ENCODE peak calls at places on chromosomes 2 and 18, in nine cellular contexts. O is stomach; T is mammary epithelial cell; Y is fibroblast of mammary gland; R is IMR-90; V is lower lobe of right lung; N is epithelial cell of esophagus; F is CD8-positive, alpha-beta T cell; S is astrocyte. E is an unnamed sample.

GRCh38 chr2:98869272-98869641 is 66.8 kb downstream of the CRACDL start:
- DNase-seq in O (peak), Y (no peak), F (no peak), R (no peak), N (peak), T (peak), S (no peak), V (peak), E (peak)

GRCh38 chr18:30712383-30712782 is 330.2 kb downstream of the DSC3 start:
- DNase-seq in O (no peak), S (no peak), T (no peak), Y (no peak), N (no peak), F (no peak), V (no peak), R (no peak), E (no peak)

GRCh38 chr18:2823202-2823601 is 23.6 kb upstream of the EMILIN2 start:
- DNase-seq in V (no peak), S (no peak), Y (no peak), F (no peak), O (no peak), R (no peak), N (no peak), T (no peak), E (no peak)

GRCh38 chr2:58699412-58699811 is 458.3 kb upstream of the FANCL start:
- DNase-seq in T (no peak), R (no peak), O (no peak), V (no peak), F (no peak), Y (no peak), S (no peak), N (no peak), E (no peak)

GRCh38 chr2:598043-598802 is 79.0 kb downstream of the TMEM18 start:
- DNase-seq in V (no peak), T (no peak), S (no peak), N (no peak), F (no peak), Y (peak), O (no peak), R (no peak), E (no peak)

GRCh38 chr2:15579641-15580040 is 12.0 kb upstream of the DDX1 start:
- DNase-seq in F (no peak), Y (no peak), V (no peak), T (no peak), O (no peak), S (peak), R (peak), N (peak), E (no peak)

GRCh38 chr2:160632576-160632975 is 139.0 kb upstream of the RBMS1 start:
- DNase-seq in N (no peak), F (no peak), T (no peak), R (no peak), V (no peak), O (no peak), S (no peak), Y (no peak), E (no peak)

GRCh38 chr2:45134014-45134413 is 124.8 kb upstream of the SIX2 start:
- DNase-seq in S (no peak), F (no peak), N (no peak), O (no peak), V (no peak), T (no peak), R (no peak), Y (peak), E (no peak)

GRCh38 chr2:67871696-67872320 is 191.0 kb downstream of the C1D start:
- DNase-seq in O (no peak), R (peak), T (no peak), F (no peak), N (peak), V (no peak), Y (peak), S (peak), E (peak)

GRCh38 chr18:37294951-37295350 is 270.6 kb downstream of the CELF4 start:
- DNase-seq in R (no peak), Y (peak), N (peak), V (no peak), S (no peak), F (no peak), O (no peak), T (no peak), E (no peak)

GRCh38 chr2:59806486-59806885 is 747.0 kb downstream of the BCL11A start:
- DNase-seq in T (no peak), V (no peak), F (no peak), Y (no peak), N (no peak), R (no peak), S (no peak), O (no peak), E (no peak)

GRCh38 chr2:104539649-104540048 is 314.3 kb upstream of the POU3F3 start:
- DNase-seq in Y (no peak), V (no peak), O (no peak), R (no peak), T (no peak), N (no peak), F (no peak), S (no peak), E (no peak)

GRCh38 chr18:23883277-23883790 is 131.2 kb upstream of the TTC39C start:
- DNase-seq in R (peak), N (peak), T (peak), O (no peak), F (no peak), V (no peak), Y (peak), S (no peak), E (no peak)

GRCh38 chr2:62265116-62265515 is 69.2 kb downstream of the B3GNT2 start:
- DNase-seq in Y (peak), N (no peak), F (peak), V (no peak), T (no peak), R (no peak), S (no peak), O (no peak), E (no peak)

GRCh38 chr2:47310801-47311560 is 92.0 kb upstream of the MSH2 start:
- DNase-seq in Y (no peak), V (peak), N (peak), F (no peak), T (no peak), S (no peak), R (no peak), O (peak), E (no peak)

GRCh38 chr2:74867841-74868658 is 34.1 kb downstream of the HK2 start:
- DNase-seq in O (peak), R (peak), S (peak), F (no peak), Y (peak), V (no peak), T (no peak), N (no peak), E (no peak)

GRCh38 chr18:76565238-76566173 is 70.5 kb upstream of the ZNF516 start:
- DNase-seq in R (peak), Y (peak), T (peak), O (peak), V (peak), F (no peak), S (peak), N (peak), E (peak)

GRCh38 chr2:40754912-40755311 is 303.0 kb upstream of the SLC8A1 start:
- DNase-seq in T (no peak), N (no peak), V (no peak), Y (no peak), F (no peak), O (no peak), R (no peak), S (no peak), E (no peak)
- TF ChIP-seq CTCF in T (no peak), N (no peak), V (no peak), Y (no peak), F (no peak), O (no peak), R (no peak), S (no peak), E (no peak)

GRCh38 chr18:68797901-68798300 is at the start of gene CCDC102B:
- DNase-seq in S (peak), T (no peak), N (no peak), Y (peak), F (no peak), O (no peak), V (no peak), R (peak), E (no peak)

GRCh38 chr18:68800075-68800474 is 2.2 kb downstream of the CCDC102B start:
- DNase-seq in F (no peak), O (no peak), N (no peak), S (no peak), R (no peak), T (no peak), V (no peak), Y (no peak), E (no peak)

GRCh38 chr18:68791801-68792200 is 6.1 kb upstream of the CCDC102B start:
- DNase-seq in V (no peak), R (peak), N (no peak), O (no peak), S (no peak), Y (peak), T (no peak), F (no peak), E (no peak)

GRCh38 chr18:68796936-68797690 is 767 bp upstream of the CCDC102B start:
- DNase-seq in V (peak), Y (peak), S (peak), O (no peak), F (no peak), N (peak), T (no peak), R (peak), E (no peak)
- H3K4me3 ChIP-seq in V (peak), Y (no peak), S (no peak), O (no peak), F (no peak), N (no peak), T (no peak), R (no peak), E (no peak)

GRCh38 chr18:79819064-79819725 is 21.5 kb downstream of the KCNG2 start:
- DNase-seq in V (no peak), T (no peak), F (no peak), O (peak), N (no peak), S (no peak), Y (no peak), R (no peak), E (no peak)

GRCh38 chr18:79818631-79819030 is 20.9 kb downstream of the KCNG2 start:
- DNase-seq in Y (no peak), O (peak), F (no peak), N (no peak), R (no peak), V (no peak), T (no peak), S (no peak), E (no peak)

GRCh38 chr18:79816981-79817606 is 19.4 kb downstream of the KCNG2 start:
- DNase-seq in Y (no peak), O (no peak), R (no peak), V (no peak), T (no peak), S (no peak), F (no peak), N (no peak), E (no peak)

GRCh38 chr18:79817607-79817998 is 19.9 kb downstream of the KCNG2 start:
- DNase-seq in Y (no peak), V (no peak), F (no peak), S (no peak), R (no peak), N (no peak), O (no peak), T (no peak), E (no peak)

GRCh38 chr18:79818036-79818435 is 20.3 kb downstream of the KCNG2 start:
- DNase-seq in T (no peak), Y (no peak), F (no peak), R (no peak), O (no peak), N (no peak), V (no peak), S (no peak), E (no peak)
- TF ChIP-seq CTCF in T (no peak), Y (no peak), F (no peak), R (no peak), O (no peak), N (no peak), V (no peak), S (no peak), E (no peak)

GRCh38 chr2:234881413-234882241 is 70.2 kb upstream of the SH3BP4 start:
- DNase-seq in T (peak), R (peak), V (peak), S (peak), N (peak), O (peak), Y (peak), F (no peak), E (peak)
- H3K4me3 ChIP-seq in T (no peak), R (peak), V (peak), S (peak), N (peak), O (peak), Y (no peak), F (no peak), E (no peak)

GRCh38 chr18:54742654-54743053 is 85.6 kb upstream of the RAB27B start:
- DNase-seq in F (no peak), Y (peak), O (peak), T (peak), S (peak), V (no peak), N (peak), R (peak), E (peak)
- TF ChIP-seq CTCF in F (no peak), Y (no peak), O (no peak), T (no peak), S (no peak), V (no peak), N (no peak), R (no peak), E (no peak)

DNA sequence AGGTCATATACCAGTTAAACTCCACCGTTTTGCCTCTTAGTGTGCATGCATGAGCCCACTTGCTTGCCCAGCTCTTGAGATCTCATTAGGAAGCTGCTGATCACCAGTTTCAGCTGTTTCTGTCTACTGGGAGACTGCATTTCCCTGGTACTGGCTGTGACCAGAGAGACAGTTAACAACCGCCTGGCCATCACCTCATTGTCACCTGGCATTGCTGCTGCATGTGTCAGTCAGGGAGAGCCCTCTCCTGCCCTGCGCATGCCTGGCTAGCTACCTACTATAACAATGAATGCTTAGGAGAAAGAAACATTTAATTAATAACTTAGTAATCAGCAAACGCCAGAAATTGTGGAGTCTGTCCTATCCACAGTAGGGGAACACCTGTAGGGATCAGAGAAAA is 265.8 kb upstream of the CYRIA start:
- DNase-seq in V (no peak), Y (no peak), O (no peak), R (no peak), T (no peak), S (no peak), N (no peak), F (no peak), E (no peak)
- H3K4me3 ChIP-seq in V (no peak), Y (no peak), O (no peak), R (no peak), T (no peak), S (no peak), N (no peak), F (no peak), E (no peak)

DNA sequence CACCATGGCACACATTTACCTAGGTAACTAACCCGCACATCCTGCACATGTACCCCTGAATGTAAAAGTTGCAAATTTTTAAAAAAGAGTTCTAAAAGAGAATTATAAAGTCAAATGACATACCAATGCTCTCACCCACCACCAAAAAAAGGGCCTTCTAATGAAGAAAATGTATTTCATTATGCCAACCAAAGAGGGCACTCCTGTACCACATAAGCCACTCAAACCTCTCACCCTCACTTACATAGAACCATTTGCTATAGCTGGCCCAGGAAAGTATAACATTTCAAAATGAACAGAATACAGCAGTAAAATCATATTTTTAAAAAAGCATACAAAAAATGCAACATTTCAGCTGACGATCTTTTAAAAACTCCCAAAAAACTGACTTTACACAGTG is 241.5 kb upstream of the PKDCC start:
- DNase-seq in Y (no peak), F (no peak), R (no peak), T (no peak), V (no peak), O (no peak), N (no peak), S (no peak), E (no peak)
- TF ChIP-seq CTCF in Y (no peak), F (no peak), R (no peak), T (no peak), V (no peak), O (no peak), N (no peak), S (no peak), E (no peak)

DNA sequence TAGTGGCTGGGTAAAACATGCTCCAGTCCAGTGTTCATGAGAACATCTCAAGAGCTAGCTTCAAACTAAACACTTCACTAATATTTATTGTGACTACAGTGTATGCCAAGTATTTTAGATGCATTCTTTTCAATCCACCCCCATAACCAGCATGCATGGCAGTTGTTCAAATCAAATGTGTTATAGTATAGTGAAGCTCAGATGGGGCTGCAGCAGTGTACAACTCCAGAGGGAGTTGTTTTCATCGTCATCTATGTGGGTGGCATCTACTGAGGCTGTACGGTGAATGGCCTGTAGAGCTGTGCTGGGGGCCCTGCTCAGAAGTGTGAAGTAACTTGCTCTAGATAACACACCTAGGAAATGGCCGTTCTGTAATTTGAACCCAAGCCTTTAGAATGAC is 71.8 kb upstream of the LRATD1 start:
- DNase-seq in S (peak), T (no peak), O (no peak), V (no peak), R (no peak), N (no peak), F (no peak), Y (no peak), E (no peak)
- H3K4me3 ChIP-seq in S (no peak), T (no peak), O (no peak), V (no peak), R (no peak), N (no peak), F (no peak), Y (no peak), E (no peak)

DNA sequence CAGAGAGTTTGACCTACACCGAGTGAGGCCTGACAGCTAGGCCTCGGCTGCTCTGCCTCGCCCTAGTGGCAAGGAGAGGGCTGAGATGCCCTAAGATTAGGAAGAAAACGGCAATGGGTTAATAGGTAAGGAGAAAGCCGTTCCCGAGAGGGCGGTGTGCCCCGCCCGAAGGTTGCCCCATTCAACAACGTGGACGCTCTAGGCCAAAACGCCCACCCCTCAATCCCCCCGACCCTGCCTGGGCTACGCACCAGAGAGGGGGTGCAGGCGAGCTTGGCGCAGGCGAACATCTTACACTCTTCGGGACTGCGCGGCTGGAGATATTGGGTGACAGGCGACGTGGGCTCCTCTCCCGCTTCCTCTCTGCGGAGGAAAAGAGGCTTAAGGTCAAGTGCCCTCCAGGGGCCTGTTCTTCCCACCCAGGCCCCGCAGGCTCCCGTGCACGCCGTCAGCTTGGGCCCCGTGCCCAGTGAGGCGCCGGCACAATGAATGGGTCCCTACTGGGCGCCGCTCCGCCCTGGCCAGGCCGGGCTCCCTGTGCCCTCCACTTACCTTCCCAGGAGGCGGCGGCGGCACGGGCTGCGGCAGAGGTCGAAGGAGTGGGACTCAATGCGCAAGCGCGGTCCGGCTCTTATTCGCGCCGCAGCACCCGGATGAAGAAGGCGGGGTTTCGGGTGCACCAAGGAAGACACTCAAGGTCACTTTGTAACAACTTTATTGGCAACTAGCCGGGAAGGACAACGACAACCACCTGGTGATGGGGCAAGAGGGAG is at the start of gene ATP5MC3:
- DNase-seq in S (peak), T (peak), O (peak), N (peak), R (peak), F (peak), Y (peak), V (peak), E (peak)
- TF ChIP-seq CTCF in S (no peak), T (peak), O (no peak), N (peak), R (peak), F (no peak), Y (peak), V (no peak), E (peak)

GRCh38 chr2:165952085-165952484 is 1.5 kb downstream of the TTC21B start:
- DNase-seq in T (no peak), R (no peak), N (no peak), S (no peak), Y (no peak), F (no peak), V (no peak), O (no peak), E (no peak)
- H3K4me3 ChIP-seq in T (no peak), R (no peak), N (no peak), S (no peak), Y (no peak), F (no peak), V (peak), O (no peak), E (no peak)

E was measured in retinal pigment epithelial cell.